ENCODE peak calls at places on chromosomes 6 and 20, in ten cellular contexts. U is Peyer's patch; J is PC-3; H is activated B cell treated with CpG ODN at 0.5 μM for 24 hours; G is AG10803; Q is MM.1S; S is CD4-positive, alpha-beta T cell; M is GM23338; P is H9; V is psoas muscle. E is an unnamed sample.

GRCh38 chr20:17676942-17677341 is 5.1 kb downstream of the RRBP1 start:
- DNase-seq in Q (no peak), P (no peak), S (no peak), U (no peak), M (no peak), H (no peak), G (peak), V (no peak), J (no peak), E (no peak)

GRCh38 chr6:95249661-95250060 is 327.7 kb upstream of the MANEA start:
- DNase-seq in U (no peak), S (no peak), G (no peak), M (no peak), H (no peak), J (no peak), Q (no peak), P (no peak), V (no peak), E (no peak)

GRCh38 chr6:1384549-1385128 is 4.7 kb upstream of the FOXF2 start:
- DNase-seq in H (no peak), M (peak), Q (no peak), G (no peak), U (no peak), P (no peak), S (no peak), V (no peak), J (no peak), E (no peak)

GRCh38 chr6:124924333-124924759 is 37.9 kb upstream of the RNF217 start:
- DNase-seq in P (no peak), M (no peak), Q (no peak), U (no peak), G (peak), S (no peak), V (no peak), J (peak), H (no peak), E (no peak)

GRCh38 chr6:36657265-36657664 is 21.2 kb upstream of the CDKN1A start:
- DNase-seq in Q (no peak), H (no peak), U (no peak), G (no peak), P (no peak), J (no peak), S (no peak), M (no peak), V (no peak), E (no peak)

GRCh38 chr20:62980380-62980960 is 26.3 kb downstream of the BHLHE23 start:
- DNase-seq in S (no peak), G (no peak), H (no peak), J (no peak), U (no peak), P (no peak), Q (no peak), V (no peak), M (no peak), E (no peak)

GRCh38 chr6:71608646-71609045 is 277.7 kb upstream of the RIMS1 start:
- DNase-seq in V (no peak), P (no peak), U (no peak), J (peak), S (no peak), Q (no peak), G (peak), H (no peak), M (no peak), E (no peak)

GRCh38 chr6:46419576-46420002 is 71.7 kb downstream of the RCAN2 start:
- DNase-seq in M (peak), U (peak), V (no peak), H (no peak), Q (peak), S (no peak), P (peak), G (peak), J (peak), E (peak)

GRCh38 chr6:45024610-45025009 is 303.5 kb upstream of the RUNX2 start:
- DNase-seq in H (no peak), G (no peak), V (no peak), U (no peak), S (no peak), Q (no peak), J (no peak), P (no peak), M (no peak), E (no peak)

GRCh38 chr6:30687659-30688431 is 1.4 kb upstream of the PPP1R18 start:
- DNase-seq in H (no peak), Q (no peak), U (no peak), S (no peak), P (peak), J (peak), G (peak), M (peak), V (peak), E (peak)

GRCh38 chr6:2245954-2246863 is 804 bp upstream of the GMDS start:
- DNase-seq in H (peak), Q (peak), S (no peak), U (peak), J (peak), M (peak), P (peak), V (peak), G (peak), E (peak)

GRCh38 chr20:37257993-37258392 is 3.6 kb downstream of the GHRH start:
- DNase-seq in G (no peak), H (no peak), U (no peak), P (peak), Q (no peak), S (no peak), M (peak), V (no peak), J (no peak), E (no peak)

GRCh38 chr6:47484616-47485015 is 7.0 kb downstream of the CD2AP start:
- DNase-seq in G (peak), S (no peak), H (no peak), Q (no peak), M (no peak), J (peak), U (no peak), V (no peak), P (no peak), E (no peak)

GRCh38 chr6:17237246-17237645 is 43.9 kb upstream of the RBM24 start:
- DNase-seq in U (no peak), J (no peak), H (no peak), Q (no peak), M (no peak), G (no peak), P (no peak), V (no peak), S (no peak), E (no peak)

GRCh38 chr20:43016257-43016656 is 173.4 kb downstream of the PTPRT start:
- DNase-seq in G (no peak), S (no peak), M (no peak), P (no peak), Q (no peak), V (no peak), U (no peak), H (no peak), J (no peak), E (no peak)

GRCh38 chr6:138487122-138487604 is 12.1 kb downstream of the NHSL1 start:
- DNase-seq in G (no peak), Q (no peak), M (no peak), J (no peak), P (no peak), S (no peak), V (no peak), H (no peak), U (no peak), E (no peak)

GRCh38 chr6:13407709-13408695 is 79.4 kb downstream of the GFOD1 start:
- DNase-seq in J (peak), P (no peak), S (no peak), M (no peak), G (peak), V (no peak), Q (no peak), U (no peak), H (no peak), E (no peak)

GRCh38 chr6:53128842-53129241 is 19.8 kb downstream of the GCM1 start:
- DNase-seq in V (no peak), J (no peak), U (no peak), M (no peak), G (peak), Q (no peak), S (no peak), H (no peak), P (no peak), E (no peak)

GRCh38 chr6:7615611-7616383 is 25.8 kb downstream of the SNRNP48 start:
- DNase-seq in Q (peak), G (peak), M (peak), V (no peak), S (no peak), H (no peak), U (peak), J (peak), P (peak), E (peak)

GRCh38 chr6:42140051-42140450 is 2.4 kb downstream of the C6orf132 start:
- DNase-seq in V (no peak), H (peak), G (peak), U (peak), S (no peak), J (peak), M (no peak), Q (no peak), P (no peak), E (no peak)

GRCh38 chr6:166633732-166634535 is 6.9 kb upstream of the RPS6KA2 start:
- DNase-seq in J (peak), G (no peak), M (no peak), V (peak), S (no peak), H (no peak), Q (peak), P (peak), U (no peak), E (no peak)

GRCh38 chr6:131694832-131695426 is 6.3 kb downstream of the OR2A4 start:
- DNase-seq in Q (peak), U (peak), G (peak), P (peak), J (peak), H (no peak), M (peak), V (no peak), S (no peak), E (peak)

DNA sequence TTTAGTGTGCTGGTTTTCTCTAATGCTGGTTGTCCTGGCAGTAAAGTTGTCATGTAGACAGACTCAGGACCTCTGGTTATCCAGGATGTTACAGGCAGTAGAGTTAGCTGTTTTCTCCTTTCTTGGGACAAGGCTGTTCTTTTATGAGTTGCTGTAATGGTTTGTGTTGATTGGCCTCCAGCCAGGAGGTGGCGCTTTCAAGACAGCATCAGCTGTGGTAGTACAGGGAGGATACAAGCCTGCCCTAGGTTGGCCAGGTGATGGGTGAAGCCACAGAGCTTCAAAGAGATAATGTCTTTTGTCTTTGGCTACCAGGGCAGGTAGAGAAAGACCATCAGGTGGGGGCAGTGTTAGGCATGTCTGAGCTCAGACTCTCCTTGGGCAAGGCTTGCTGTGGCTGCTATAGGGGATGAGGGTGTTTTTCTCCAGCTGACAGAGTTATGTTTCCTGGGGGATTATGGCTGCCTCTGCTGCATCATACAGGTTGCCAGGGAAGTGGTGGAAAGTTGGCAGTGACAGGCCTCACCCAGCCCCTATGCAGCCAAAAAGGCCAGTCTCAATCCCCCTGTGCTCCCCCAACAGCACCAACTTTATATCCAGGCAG is 127.2 kb upstream of the TAB2 start:
- DNase-seq in P (peak), V (no peak), G (no peak), J (peak), U (peak), S (peak), Q (peak), M (peak), H (peak), E (peak)
- TF ChIP-seq CTCF in P (peak), V (no peak), G (no peak), J (peak), U (peak), S (peak), Q (peak), M (peak), H (no peak), E (peak)

GRCh38 chr6:54267798-54268197 is 40.4 kb upstream of the TINAG start:
- DNase-seq in S (no peak), P (no peak), M (peak), G (peak), H (no peak), U (peak), Q (peak), V (no peak), J (peak), E (peak)

GRCh38 chr6:54264581-54265272 is 43.5 kb upstream of the TINAG start:
- DNase-seq in P (no peak), S (no peak), H (no peak), V (no peak), U (no peak), Q (no peak), M (no peak), G (peak), J (no peak), E (no peak)

GRCh38 chr6:54262956-54263355 is 45.3 kb upstream of the TINAG start:
- DNase-seq in U (no peak), H (no peak), V (no peak), P (no peak), J (no peak), Q (no peak), S (no peak), M (no peak), G (no peak), E (no peak)

GRCh38 chr6:54262499-54262898 is 45.7 kb upstream of the TINAG start:
- DNase-seq in Q (no peak), P (no peak), M (peak), G (no peak), U (no peak), H (no peak), V (no peak), S (no peak), J (no peak), E (no peak)

DNA sequence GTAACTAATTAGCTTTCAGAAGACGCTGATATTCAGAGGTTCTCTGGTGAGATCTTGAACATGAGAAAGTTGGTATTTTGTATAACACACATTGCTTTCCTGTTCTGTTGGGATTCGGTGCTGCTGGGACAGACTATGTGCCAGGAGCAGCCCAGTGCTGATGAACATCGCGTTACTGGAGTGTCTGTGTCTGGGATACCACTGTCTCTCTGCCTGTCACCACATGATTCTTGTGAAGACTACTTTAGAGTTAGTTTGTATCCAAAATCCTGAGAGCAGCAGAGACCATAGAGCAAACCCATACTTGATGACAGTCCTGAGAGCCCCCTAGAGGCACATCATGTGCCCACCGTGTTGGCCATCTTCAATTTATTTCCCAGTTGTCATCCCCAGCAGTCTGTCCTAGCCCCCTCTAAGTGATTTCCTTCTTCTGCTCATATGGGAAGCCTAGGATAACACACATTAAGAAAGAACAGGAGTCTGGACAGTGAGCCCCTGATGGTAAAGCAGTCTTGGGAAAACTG is 41.8 kb upstream of the TINAG start:
- DNase-seq in S (no peak), J (no peak), U (no peak), P (peak), V (no peak), H (no peak), M (peak), Q (no peak), G (no peak), E (peak)
- TF ChIP-seq CTCF in S (no peak), J (no peak), U (no peak), P (peak), V (no peak), H (no peak), M (peak), Q (no peak), G (no peak), E (peak)

GRCh38 chr6:108168501-108168979 is 2.7 kb downstream of the NR2E1 start:
- DNase-seq in G (peak), H (peak), J (no peak), P (peak), V (no peak), M (peak), Q (peak), S (no peak), U (no peak), E (peak)
- TF ChIP-seq CTCF in G (peak), H (no peak), J (no peak), P (peak), V (peak), M (no peak), Q (peak), S (no peak), U (peak), E (no peak)

DNA sequence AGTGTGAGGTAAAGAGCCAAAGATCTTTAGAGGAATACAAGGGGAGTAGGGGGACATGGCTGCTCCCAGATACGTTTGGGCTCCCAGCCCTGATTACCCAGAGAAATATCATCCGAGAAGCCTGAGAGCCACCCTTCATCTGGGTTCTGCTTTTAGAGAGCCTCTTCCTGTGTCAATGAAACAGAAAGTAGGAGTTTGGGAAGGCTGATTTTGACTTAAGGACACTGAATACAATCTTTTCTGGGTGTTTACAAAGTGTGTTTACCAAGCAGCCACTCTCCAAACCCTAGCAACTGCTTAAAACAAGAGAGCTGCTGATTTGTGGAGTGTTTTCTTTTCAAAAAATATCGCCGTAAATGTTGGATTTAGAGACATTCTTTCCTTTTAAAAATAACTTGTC is 12.6 kb downstream of the MAFB start:
- DNase-seq in G (no peak), J (no peak), U (no peak), Q (peak), M (no peak), H (no peak), S (no peak), P (no peak), V (no peak), E (no peak)
- TF ChIP-seq CTCF in G (no peak), J (no peak), U (no peak), Q (no peak), M (no peak), H (no peak), S (no peak), P (no peak), V (no peak), E (no peak)

GRCh38 chr6:10837009-10837691 is 1.2 kb downstream of the MAK start:
- DNase-seq in Q (no peak), J (peak), G (no peak), H (peak), P (peak), U (peak), S (no peak), V (no peak), M (peak), E (peak)
- TF ChIP-seq CTCF in Q (no peak), J (no peak), G (no peak), H (no peak), P (no peak), U (no peak), S (no peak), V (no peak), M (no peak), E (no peak)

GRCh38 chr6:158754738-158755137 is 64.4 kb downstream of the EZR start:
- DNase-seq in G (no peak), V (no peak), M (no peak), P (no peak), U (no peak), Q (no peak), H (no peak), J (no peak), S (no peak), E (no peak)

GRCh38 chr6:158751192-158751591 is 68.0 kb downstream of the EZR start:
- DNase-seq in U (no peak), M (no peak), S (no peak), H (no peak), Q (no peak), P (no peak), V (no peak), J (no peak), G (no peak), E (no peak)

GRCh38 chr6:158751842-158752424 is 67.2 kb downstream of the EZR start:
- DNase-seq in P (no peak), M (no peak), V (no peak), Q (no peak), G (no peak), S (no peak), U (peak), H (no peak), J (no peak), E (no peak)

GRCh38 chr6:158753826-158754225 is 65.3 kb downstream of the EZR start:
- DNase-seq in Q (no peak), H (no peak), M (no peak), V (no peak), J (no peak), G (no peak), U (no peak), S (no peak), P (no peak), E (no peak)

DNA sequence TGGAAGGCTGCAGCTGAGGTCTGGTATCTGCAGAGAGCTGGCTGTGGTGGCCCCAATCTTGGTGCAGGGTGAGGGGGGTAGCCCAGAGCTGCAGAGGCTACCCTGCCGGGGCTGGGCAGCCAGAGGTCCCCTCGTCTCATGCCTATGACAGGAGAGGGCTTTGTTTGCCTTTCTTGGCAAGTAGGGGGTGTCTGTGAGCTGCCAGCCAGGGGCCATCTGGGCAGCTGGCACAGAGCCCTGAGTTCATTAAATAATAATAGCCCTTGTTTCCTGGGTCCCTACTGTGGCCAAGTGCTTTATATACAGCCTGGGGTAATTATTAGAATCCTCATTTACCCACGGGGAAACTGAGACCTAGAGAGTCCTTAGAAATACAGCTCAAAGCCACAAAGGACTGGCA is 66.6 kb downstream of the EZR start:
- DNase-seq in S (no peak), J (no peak), G (peak), M (peak), U (no peak), Q (no peak), V (no peak), H (no peak), P (no peak), E (no peak)
- TF ChIP-seq CTCF in S (no peak), J (no peak), G (peak), M (peak), U (no peak), Q (no peak), V (no peak), H (no peak), P (peak), E (no peak)

DNA sequence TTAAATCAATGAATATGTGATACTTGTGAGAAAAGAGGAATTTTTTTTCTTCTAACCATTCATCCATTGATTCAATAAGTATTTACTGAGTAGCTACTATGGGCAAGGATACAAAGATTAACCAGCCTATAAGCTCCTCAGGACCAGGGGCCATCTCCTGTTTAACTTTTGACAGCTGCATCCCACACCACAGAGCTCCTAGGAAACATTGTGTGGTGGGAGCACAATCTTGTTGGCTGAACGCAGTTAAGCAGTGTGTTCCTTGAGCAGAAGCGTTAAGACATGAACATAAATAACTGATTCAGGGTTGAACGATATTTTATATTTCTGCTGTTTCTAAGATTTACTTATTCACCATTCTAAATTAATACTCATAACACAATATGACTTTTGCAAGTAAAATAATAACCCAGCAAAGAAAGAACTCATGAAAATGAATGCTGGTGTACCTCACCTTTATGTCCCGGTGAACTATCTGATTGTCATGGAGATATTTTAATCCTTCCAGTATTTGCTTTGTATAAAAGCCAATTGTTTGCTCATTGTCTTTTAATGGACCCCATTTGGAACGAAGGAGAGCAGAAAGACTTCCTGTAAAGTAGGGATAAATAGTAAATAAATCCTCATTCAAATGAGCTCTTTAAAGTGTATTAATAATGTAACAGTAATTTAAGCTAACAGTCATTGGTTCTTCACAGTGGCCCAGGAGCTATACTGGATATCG is 62.6 kb upstream of the MAP7 start:
- DNase-seq in M (peak), P (no peak), U (no peak), Q (no peak), J (no peak), G (no peak), H (no peak), S (no peak), V (no peak), E (no peak)
- TF ChIP-seq CTCF in M (no peak), P (no peak), U (no peak), Q (no peak), J (no peak), G (no peak), H (no peak), S (no peak), V (no peak), E (no peak)

GRCh38 chr6:14770040-14770439 is 475.8 kb upstream of the JARID2 start:
- DNase-seq in S (no peak), V (no peak), M (no peak), H (no peak), U (no peak), G (no peak), J (no peak), P (no peak), Q (no peak), E (no peak)
- TF ChIP-seq CTCF in S (no peak), V (no peak), M (no peak), H (no peak), U (no peak), G (no peak), J (no peak), P (no peak), Q (no peak), E (no peak)

E was measured in endothelial cell.